ENCODE peak calls at places on chromosome 11, in ten cellular contexts. One of them, this sample, is unnamed. For H3K4me1, the result is how much of the 10 kb centered on the place peaks cover.

GRCh38 chr11:57436031-57436430 is 9.1 kb upstream of the SLC43A3 start:
- DNase-seq in heart right ventricle: no peak
- DNase-seq in sigmoid colon: no peak
- DNase-seq in GM23248: no peak
- DNase-seq in PC-3: no peak
- DNase-seq in tibial nerve: no peak
- DNase-seq in right lobe of liver: no peak
- DNase-seq in kidney: no peak
- DNase-seq in CD8-positive, alpha-beta T cell: no peak
- DNase-seq in neural progenitor cell: no peak
- DNase-seq in this sample: no peak

GRCh38 chr11:134036484-134037092 is 32.3 kb upstream of the JAM3 start:
- DNase-seq in heart right ventricle: no peak
- DNase-seq in sigmoid colon: no peak
- DNase-seq in GM23248: peak
- DNase-seq in PC-3: no peak
- DNase-seq in tibial nerve: no peak
- DNase-seq in right lobe of liver: no peak
- DNase-seq in kidney: no peak
- DNase-seq in CD8-positive, alpha-beta T cell: no peak
- DNase-seq in neural progenitor cell: peak
- DNase-seq in this sample: no peak

GRCh38 chr11:14148653-14149273 is 186.2 kb downstream of the SPON1 start:
- DNase-seq in heart right ventricle: no peak
- DNase-seq in sigmoid colon: no peak
- DNase-seq in GM23248: peak
- DNase-seq in PC-3: peak
- DNase-seq in tibial nerve: no peak
- DNase-seq in right lobe of liver: no peak
- DNase-seq in kidney: no peak
- DNase-seq in CD8-positive, alpha-beta T cell: no peak
- DNase-seq in neural progenitor cell: peak
- DNase-seq in this sample: no peak

GRCh38 chr11:3153291-3153861 is 11.7 kb downstream of the OSBPL5 start:
- DNase-seq in heart right ventricle: peak
- DNase-seq in sigmoid colon: peak
- DNase-seq in GM23248: peak
- DNase-seq in PC-3: no peak
- DNase-seq in tibial nerve: peak
- DNase-seq in right lobe of liver: no peak
- DNase-seq in kidney: peak
- DNase-seq in CD8-positive, alpha-beta T cell: no peak
- DNase-seq in neural progenitor cell: no peak
- DNase-seq in this sample: peak

GRCh38 chr11:65851811-65852507 is 6.0 kb downstream of the CFL1 start:
- DNase-seq in heart right ventricle: no peak
- DNase-seq in sigmoid colon: peak
- DNase-seq in GM23248: no peak
- DNase-seq in PC-3: no peak
- DNase-seq in tibial nerve: no peak
- DNase-seq in right lobe of liver: no peak
- DNase-seq in kidney: no peak
- DNase-seq in CD8-positive, alpha-beta T cell: no peak
- DNase-seq in neural progenitor cell: no peak
- DNase-seq in this sample: no peak

GRCh38 chr11:116793476-116794096 is 1.9 kb upstream of the APOA5 start:
- DNase-seq in heart right ventricle: no peak
- DNase-seq in sigmoid colon: no peak
- DNase-seq in GM23248: no peak
- DNase-seq in PC-3: peak
- DNase-seq in tibial nerve: no peak
- DNase-seq in right lobe of liver: no peak
- DNase-seq in kidney: no peak
- DNase-seq in CD8-positive, alpha-beta T cell: no peak
- DNase-seq in neural progenitor cell: no peak
- DNase-seq in this sample: no peak

GRCh38 chr11:72160319-72160718 is 24.8 kb downstream of the FOLR3 start:
- DNase-seq in heart right ventricle: no peak
- DNase-seq in sigmoid colon: no peak
- DNase-seq in GM23248: peak
- DNase-seq in PC-3: no peak
- DNase-seq in tibial nerve: no peak
- DNase-seq in right lobe of liver: no peak
- DNase-seq in kidney: no peak
- DNase-seq in CD8-positive, alpha-beta T cell: no peak
- DNase-seq in neural progenitor cell: no peak
- DNase-seq in this sample: no peak

GRCh38 chr11:116962108-116962507 is 124.7 kb upstream of the APOA1 start:
- DNase-seq in heart right ventricle: no peak
- DNase-seq in sigmoid colon: no peak
- DNase-seq in GM23248: no peak
- DNase-seq in PC-3: no peak
- DNase-seq in tibial nerve: no peak
- DNase-seq in right lobe of liver: no peak
- DNase-seq in kidney: no peak
- DNase-seq in CD8-positive, alpha-beta T cell: no peak
- DNase-seq in neural progenitor cell: no peak
- DNase-seq in this sample: no peak

GRCh38 chr11:61103851-61104423 is 1.6 kb downstream of the CD5 start:
- DNase-seq in heart right ventricle: no peak
- DNase-seq in sigmoid colon: peak
- DNase-seq in GM23248: no peak
- DNase-seq in PC-3: no peak
- DNase-seq in tibial nerve: no peak
- DNase-seq in right lobe of liver: no peak
- DNase-seq in kidney: no peak
- DNase-seq in CD8-positive, alpha-beta T cell: no peak
- DNase-seq in neural progenitor cell: no peak
- DNase-seq in this sample: no peak

GRCh38 chr11:13595166-13595565 is 73.3 kb upstream of the FAR1 start:
- DNase-seq in heart right ventricle: no peak
- DNase-seq in sigmoid colon: no peak
- DNase-seq in GM23248: peak
- DNase-seq in PC-3: no peak
- DNase-seq in tibial nerve: no peak
- DNase-seq in right lobe of liver: no peak
- DNase-seq in kidney: no peak
- DNase-seq in CD8-positive, alpha-beta T cell: no peak
- DNase-seq in neural progenitor cell: no peak
- DNase-seq in this sample: no peak

DNA sequence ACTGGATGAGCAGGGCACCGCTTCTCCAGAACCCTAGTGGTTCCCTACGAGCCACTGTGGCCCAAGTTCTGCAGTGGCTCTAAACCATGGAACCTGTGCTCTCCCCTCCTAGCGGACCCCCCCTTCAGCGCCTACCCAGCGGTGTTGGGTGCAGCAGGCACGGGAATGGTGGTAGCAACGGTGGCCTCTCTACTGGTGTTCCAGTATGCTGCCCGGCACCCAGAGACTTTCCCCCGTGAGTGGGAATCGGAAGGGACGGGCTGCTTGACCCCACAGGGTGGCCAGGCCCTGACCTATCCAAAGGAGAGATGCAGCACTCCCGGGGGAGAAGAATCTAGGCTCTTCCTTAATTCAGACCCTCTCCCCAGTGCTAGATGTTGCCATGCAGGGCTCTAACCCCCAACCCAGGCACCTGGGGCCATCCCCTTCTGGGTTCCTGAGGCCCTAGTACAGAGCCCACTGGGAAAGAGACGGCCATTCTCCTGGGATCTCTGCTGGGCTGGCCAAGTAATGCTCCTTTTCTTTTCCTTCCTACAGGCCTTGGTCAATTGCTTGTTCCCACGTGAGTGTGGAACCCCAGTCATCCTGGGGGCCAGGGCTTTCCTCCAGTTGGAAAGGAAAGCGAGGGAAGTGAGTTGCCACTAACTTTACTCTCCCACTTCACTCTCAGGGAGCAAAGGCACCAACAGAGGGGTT is 9.2 kb downstream of the VSIG10L2 start:
- DNase-seq in heart right ventricle: no peak
- DNase-seq in sigmoid colon: no peak
- DNase-seq in GM23248: no peak
- DNase-seq in PC-3: no peak
- DNase-seq in tibial nerve: no peak
- DNase-seq in right lobe of liver: no peak
- DNase-seq in kidney: no peak
- DNase-seq in CD8-positive, alpha-beta T cell: no peak
- DNase-seq in neural progenitor cell: no peak
- DNase-seq in this sample: no peak
- H3K4me1 ChIP-seq in heart right ventricle: under half
- H3K4me1 ChIP-seq in sigmoid colon: under half
- H3K4me1 ChIP-seq in GM23248: under half
- H3K4me1 ChIP-seq in PC-3: under half
- H3K4me1 ChIP-seq in tibial nerve: under half
- H3K4me1 ChIP-seq in right lobe of liver: under half
- H3K4me1 ChIP-seq in kidney: under half
- H3K4me1 ChIP-seq in CD8-positive, alpha-beta T cell: under half
- H3K4me1 ChIP-seq in neural progenitor cell: under half
- H3K4me1 ChIP-seq in this sample: under half

DNA sequence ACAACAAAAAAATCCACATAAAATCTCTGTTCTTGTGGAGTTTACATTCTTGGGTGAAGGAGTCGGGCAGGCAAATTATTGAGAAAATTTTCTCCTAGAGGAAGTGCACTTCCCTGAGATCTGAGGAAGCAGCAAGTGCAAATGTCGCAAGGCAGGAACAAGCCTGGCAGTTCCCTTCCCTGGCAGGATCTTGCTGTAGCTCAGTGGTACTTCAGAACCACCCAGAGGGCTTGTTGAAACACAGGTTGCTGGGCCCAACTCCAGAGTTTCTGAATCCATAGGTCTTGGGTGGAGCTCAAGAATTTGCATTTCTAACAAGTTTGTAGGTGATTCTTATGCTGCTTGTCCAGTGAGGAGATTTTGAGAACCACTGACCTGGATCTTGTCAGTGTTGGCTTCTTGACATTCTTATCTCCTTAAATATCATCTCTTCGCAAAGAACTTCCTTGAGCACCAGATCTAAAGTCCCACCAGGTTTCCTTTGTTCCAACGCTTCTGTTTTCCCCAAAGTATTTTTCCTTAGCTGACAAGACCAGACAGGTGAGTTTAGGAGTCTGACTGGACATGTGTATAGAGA is 9.6 kb downstream of the QSER1 start:
- DNase-seq in heart right ventricle: no peak
- DNase-seq in sigmoid colon: no peak
- DNase-seq in GM23248: no peak
- DNase-seq in PC-3: no peak
- DNase-seq in tibial nerve: no peak
- DNase-seq in right lobe of liver: no peak
- DNase-seq in kidney: no peak
- DNase-seq in CD8-positive, alpha-beta T cell: no peak
- DNase-seq in neural progenitor cell: no peak
- DNase-seq in this sample: no peak
- H3K27ac ChIP-seq in heart right ventricle: no peak
- H3K27ac ChIP-seq in sigmoid colon: no peak
- H3K27ac ChIP-seq in GM23248: no peak
- H3K27ac ChIP-seq in PC-3: no peak
- H3K27ac ChIP-seq in tibial nerve: no peak
- H3K27ac ChIP-seq in right lobe of liver: no peak
- H3K27ac ChIP-seq in kidney: no peak
- H3K27ac ChIP-seq in CD8-positive, alpha-beta T cell: no peak
- H3K27ac ChIP-seq in neural progenitor cell: no peak
- H3K27ac ChIP-seq in this sample: no peak

GRCh38 chr11:119617343-119617713 is 111.7 kb downstream of the NECTIN1 start:
- DNase-seq in heart right ventricle: no peak
- DNase-seq in sigmoid colon: no peak
- DNase-seq in GM23248: peak
- DNase-seq in PC-3: no peak
- DNase-seq in tibial nerve: no peak
- DNase-seq in right lobe of liver: no peak
- DNase-seq in kidney: no peak
- DNase-seq in CD8-positive, alpha-beta T cell: no peak
- DNase-seq in neural progenitor cell: no peak
- DNase-seq in this sample: no peak
- H3K4me3 ChIP-seq in heart right ventricle: no peak
- H3K4me3 ChIP-seq in sigmoid colon: no peak
- H3K4me3 ChIP-seq in GM23248: no peak
- H3K4me3 ChIP-seq in PC-3: no peak
- H3K4me3 ChIP-seq in tibial nerve: no peak
- H3K4me3 ChIP-seq in right lobe of liver: no peak
- H3K4me3 ChIP-seq in kidney: no peak
- H3K4me3 ChIP-seq in CD8-positive, alpha-beta T cell: no peak
- H3K4me3 ChIP-seq in neural progenitor cell: no peak
- H3K4me3 ChIP-seq in this sample: no peak

DNA sequence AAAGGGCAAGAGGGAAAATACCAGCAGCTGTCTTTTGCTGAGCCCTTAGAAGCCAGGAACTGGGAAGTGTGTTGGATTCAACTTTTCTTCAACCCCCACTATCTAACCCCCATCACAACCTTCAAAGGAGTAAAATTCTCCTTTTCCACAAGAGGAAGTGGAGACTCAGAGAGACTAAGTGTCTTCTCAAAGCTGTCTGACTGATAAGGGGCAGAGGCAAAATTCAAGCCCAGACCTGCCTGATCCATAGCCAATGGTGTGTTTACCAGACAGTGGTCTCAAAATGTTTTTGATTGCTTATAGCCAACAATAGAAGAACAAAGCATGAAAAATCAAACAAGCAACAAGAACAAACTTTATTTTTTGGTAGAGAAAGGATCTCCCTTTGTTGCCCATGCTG is 707.0 kb downstream of the NTM start:
- DNase-seq in heart right ventricle: no peak
- DNase-seq in sigmoid colon: no peak
- DNase-seq in GM23248: no peak
- DNase-seq in PC-3: no peak
- DNase-seq in tibial nerve: no peak
- DNase-seq in right lobe of liver: no peak
- DNase-seq in kidney: no peak
- DNase-seq in CD8-positive, alpha-beta T cell: no peak
- DNase-seq in neural progenitor cell: no peak
- DNase-seq in this sample: no peak
- H3K4me1 ChIP-seq in heart right ventricle: under half
- H3K4me1 ChIP-seq in sigmoid colon: under half
- H3K4me1 ChIP-seq in GM23248: under half
- H3K4me1 ChIP-seq in PC-3: under half
- H3K4me1 ChIP-seq in tibial nerve: under half
- H3K4me1 ChIP-seq in right lobe of liver: under half
- H3K4me1 ChIP-seq in kidney: under half
- H3K4me1 ChIP-seq in CD8-positive, alpha-beta T cell: under half
- H3K4me1 ChIP-seq in neural progenitor cell: under half
- H3K4me1 ChIP-seq in this sample: under half